ENCODE peak calls at places on chromosomes 6 and 20, in seven cellular contexts. K is mucosa of descending colon, B is RPMI7951, D is spleen, I is GM12878, U is nucleus accumbens, P is MCF 10A. R is an unnamed sample.

GRCh38 chr6:113636357-113636824 is 220.8 kb upstream of the MARCKS start:
- DNase-seq in K (no peak), B (peak), D (no peak), I (no peak), U (no peak), P (no peak), R (no peak)

GRCh38 chr20:24934101-24934661 is 14.9 kb upstream of the CST7 start:
- DNase-seq in K (no peak), B (no peak), D (peak), I (no peak), U (no peak), P (no peak), R (no peak)

GRCh38 chr20:56360899-56361199 is 2.1 kb downstream of the FAM210B start:
- DNase-seq in K (no peak), B (no peak), D (no peak), I (no peak), U (no peak), P (no peak), R (no peak)

GRCh38 chr20:7362601-7363000 is 577.7 kb downstream of the HAO1 start:
- DNase-seq in K (no peak), B (no peak), D (no peak), I (no peak), U (no peak), P (peak), R (peak)

GRCh38 chr6:69867075-69867911 is 937 bp downstream of the COL19A1 start:
- DNase-seq in K (peak), B (peak), D (peak), I (no peak), U (peak), P (no peak), R (peak)

GRCh38 chr6:12422848-12423247 is 132.7 kb downstream of the EDN1 start:
- DNase-seq in K (no peak), B (peak), D (no peak), I (no peak), U (no peak), P (no peak), R (no peak)

GRCh38 chr20:56570832-56571231 is 37.8 kb downstream of the FAM209B start:
- DNase-seq in K (no peak), B (no peak), D (no peak), I (no peak), U (no peak), P (no peak), R (no peak)

GRCh38 chr6:110534731-110535164 is 58.3 kb upstream of the SLC22A16 start:
- DNase-seq in K (no peak), B (peak), D (no peak), I (no peak), U (peak), P (peak), R (no peak)

GRCh38 chr6:123803456-123803861 is 206 bp upstream of the NKAIN2 start:
- DNase-seq in K (no peak), B (no peak), D (no peak), I (no peak), U (no peak), P (no peak), R (no peak)

GRCh38 chr6:156438519-156438918 is 338.7 kb upstream of the ARID1B start:
- DNase-seq in K (no peak), B (no peak), D (no peak), I (no peak), U (no peak), P (no peak), R (no peak)

GRCh38 chr20:47663354-47664067 is 121.8 kb downstream of the SULF2 start:
- DNase-seq in K (peak), B (peak), D (peak), I (peak), U (peak), P (peak), R (peak)

GRCh38 chr20:38217791-38218565 is 42.6 kb downstream of the KIAA1755 start:
- DNase-seq in K (no peak), B (peak), D (peak), I (no peak), U (peak), P (peak), R (peak)

GRCh38 chr6:152310371-152310954 is 326.7 kb downstream of the SYNE1 start:
- DNase-seq in K (no peak), B (no peak), D (no peak), I (no peak), U (peak), P (no peak), R (no peak)

GRCh38 chr6:34543421-34543820 is 12.7 kb downstream of the SPDEF start:
- DNase-seq in K (no peak), B (peak), D (no peak), I (no peak), U (no peak), P (peak), R (peak)

GRCh38 chr20:4073852-4074741 is 58.7 kb upstream of the RNF24 start:
- DNase-seq in K (no peak), B (peak), D (no peak), I (no peak), U (peak), P (no peak), R (no peak)

GRCh38 chr6:56798163-56798562 is 155.5 kb upstream of the DST start:
- DNase-seq in K (no peak), B (peak), D (no peak), I (no peak), U (no peak), P (no peak), R (no peak)

GRCh38 chr6:44080561-44081521 is 46.4 kb downstream of the MRPL14 start:
- DNase-seq in K (no peak), B (no peak), D (no peak), I (no peak), U (no peak), P (no peak), R (no peak)

GRCh38 chr20:63735859-63736718 is at the start of gene LIME1:
- DNase-seq in K (peak), B (no peak), D (peak), I (no peak), U (peak), P (no peak), R (no peak)

GRCh38 chr6:7542878-7543394 is 1.5 kb downstream of the DSP start:
- DNase-seq in K (peak), B (no peak), D (peak), I (no peak), U (no peak), P (peak), R (no peak)

GRCh38 chr6:41353333-41353732 is 17.9 kb downstream of the NCR2 start:
- DNase-seq in K (no peak), B (no peak), D (no peak), I (no peak), U (no peak), P (no peak), R (no peak)

GRCh38 chr6:34231566-34232336 is 4.9 kb upstream of the HMGA1 start:
- DNase-seq in K (no peak), B (no peak), D (peak), I (no peak), U (no peak), P (no peak), R (no peak)

GRCh38 chr6:72861935-72862432 is 240.1 kb downstream of the KCNQ5 start:
- DNase-seq in K (no peak), B (no peak), D (no peak), I (peak), U (no peak), P (peak), R (peak)

GRCh38 chr6:158040804-158041347 is 59.2 kb downstream of the SYNJ2 start:
- DNase-seq in K (peak), B (no peak), D (peak), I (no peak), U (no peak), P (no peak), R (no peak)

GRCh38 chr6:104402572-104402971 is 457.1 kb downstream of the HACE1 start:
- DNase-seq in K (no peak), B (no peak), D (no peak), I (no peak), U (no peak), P (peak), R (no peak)

GRCh38 chr6:53496797-53497196 is 48.1 kb downstream of the GCLC start:
- DNase-seq in K (no peak), B (peak), D (no peak), I (no peak), U (peak), P (peak), R (no peak)

GRCh38 chr6:140153703-140154102 is 779.3 kb upstream of the CITED2 start:
- DNase-seq in K (no peak), B (peak), D (no peak), I (no peak), U (no peak), P (no peak), R (no peak)

GRCh38 chr6:33419580-33420492 is at the start of gene SYNGAP1:
- DNase-seq in K (peak), B (peak), D (peak), I (no peak), U (peak), P (no peak), R (no peak)

GRCh38 chr6:132650413-132650812 is 8.6 kb downstream of the TAAR1 start:
- DNase-seq in K (no peak), B (no peak), D (no peak), I (no peak), U (no peak), P (peak), R (no peak)

GRCh38 chr20:63574156-63574828 is at the start of gene HELZ2:
- DNase-seq in K (peak), B (peak), D (peak), I (no peak), U (no peak), P (peak), R (peak)

GRCh38 chr20:15248618-15249395 is 911.4 kb upstream of the FLRT3 start:
- DNase-seq in K (no peak), B (no peak), D (no peak), I (no peak), U (no peak), P (no peak), R (no peak)

GRCh38 chr6:135281227-135281626 is 100.1 kb downstream of the MYB start:
- DNase-seq in K (no peak), B (no peak), D (no peak), I (no peak), U (no peak), P (no peak), R (no peak)

GRCh38 chr6:26240157-26240980 is 124.6 kb upstream of the BTN3A2 start:
- DNase-seq in K (peak), B (peak), D (peak), I (peak), U (peak), P (no peak), R (peak)

GRCh38 chr20:50333856-50334255 is 143.2 kb downstream of the CEBPB start:
- DNase-seq in K (no peak), B (peak), D (peak), I (no peak), U (no peak), P (peak), R (no peak)

GRCh38 chr6:52503344-52503747 is 73.5 kb downstream of the TRAM2 start:
- DNase-seq in K (peak), B (peak), D (no peak), I (no peak), U (no peak), P (no peak), R (no peak)

GRCh38 chr6:84340422-84340821 is 113.0 kb upstream of the CEP162 start:
- DNase-seq in K (no peak), B (no peak), D (no peak), I (no peak), U (no peak), P (no peak), R (no peak)